ENCODE peak calls at places on chromosomes 16 and 17, in five cellular contexts. F is sigmoid colon, V is heart right ventricle, L is uterus, A is transverse colon. E is an unnamed sample.

GRCh38 chr17:82031303-82031884 is at the start of gene RAC3:
- DNase-seq in V (no peak), F (no peak), A (no peak), L (no peak), E (no peak)

GRCh38 chr16:54446639-54447038 is 160.1 kb upstream of the IRX3 start:
- DNase-seq in A (no peak), V (peak; percentile 69), L (no peak), F (no peak), E (no peak)

GRCh38 chr17:46011711-46012505 is 12.9 kb downstream of the STH start:
- DNase-seq in F (no peak), A (no peak), L (no peak), V (no peak), E (no peak)

GRCh38 chr16:66900721-66901441 is 17.8 kb downstream of the CDH16 start:
- DNase-seq in F (no peak), L (peak; percentile 55), A (peak; percentile 57), V (peak; percentile 33), E (peak; percentile 66)

GRCh38 chr17:76561332-76561731 is 21.5 kb downstream of the PRCD start:
- DNase-seq in V (no peak), F (no peak), L (no peak), A (no peak), E (peak; percentile 30)

GRCh38 chr17:4520881-4521600 is 22.4 kb downstream of the SPNS2 start:
- DNase-seq in V (no peak), F (no peak), L (no peak), A (peak; percentile 36), E (no peak)

GRCh38 chr16:50298075-50298460 is 31.7 kb downstream of the ADCY7 start:
- DNase-seq in F (peak; percentile 42), L (no peak), A (no peak), V (no peak), E (no peak)

GRCh38 chr16:78249832-78250231 is 150.4 kb downstream of the WWOX start:
- DNase-seq in V (no peak), L (no peak), A (no peak), F (no peak), E (no peak)

GRCh38 chr17:17004251-17004996 is 32.5 kb upstream of the TNFRSF13B start:
- DNase-seq in F (no peak), V (no peak), L (peak; percentile 12), A (no peak), E (no peak)

GRCh38 chr17:17570207-17570797 is 21.2 kb downstream of the PEMT start:
- DNase-seq in A (peak; percentile 39), F (no peak), V (peak; percentile 49), L (no peak), E (peak; percentile 53)

GRCh38 chr17:2704031-2704889 is 7.3 kb downstream of the CLUH start:
- DNase-seq in F (peak; percentile 62), L (no peak), V (no peak), A (no peak), E (no peak)

GRCh38 chr17:19010729-19011505 is 6.4 kb upstream of the FAM83G start:
- DNase-seq in V (no peak), L (no peak), F (no peak), A (peak; percentile 81), E (peak; percentile 60)

GRCh38 chr16:4976611-4977145 is 18.5 kb downstream of the SEC14L5 start:
- DNase-seq in V (no peak), L (no peak), F (no peak), A (peak; percentile 46), E (peak; percentile 7)

GRCh38 chr17:29225388-29225787 is 21.3 kb upstream of the CRYBA1 start:
- DNase-seq in A (no peak), F (no peak), L (no peak), V (no peak), E (no peak)

GRCh38 chr17:73388578-73388905 is 76.7 kb upstream of the CDC42EP4 start:
- DNase-seq in L (no peak), V (no peak), F (no peak), A (no peak), E (no peak)

GRCh38 chr16:57500578-57501111 is 14.4 kb upstream of the DOK4 start:
- DNase-seq in V (no peak), L (no peak), A (no peak), F (peak; percentile 50), E (no peak)

GRCh38 chr17:3802461-3803307 is 1.7 kb upstream of the ITGAE start:
- DNase-seq in A (peak; percentile 45), F (peak; percentile 88), L (peak; percentile 82), V (no peak), E (no peak)

GRCh38 chr16:86286991-86287640 is 223.2 kb upstream of the FOXF1 start:
- DNase-seq in F (no peak), L (no peak), V (no peak), A (no peak), E (no peak)
- H3K27me3 ChIP-seq in F (no peaks in the 10 kb centered on the region), L (peaks cover 53% of the 10 kb centered on the region), V (peaks cover 97% of the 10 kb centered on the region), A (peaks cover 54% of the 10 kb centered on the region), E (peaks cover 6% of the 10 kb centered on the region)

GRCh38 chr16:23482778-23483177 is 27.5 kb downstream of the GGA2 start:
- DNase-seq in L (no peak), F (no peak), V (no peak), A (no peak), E (no peak)

GRCh38 chr16:23485841-23486240 is 24.5 kb downstream of the GGA2 start:
- DNase-seq in V (no peak), F (no peak), A (no peak), L (no peak), E (no peak)

GRCh38 chr16:23486480-23486879 is 23.8 kb downstream of the GGA2 start:
- DNase-seq in A (no peak), F (no peak), V (no peak), L (no peak), E (no peak)

GRCh38 chr16:23484501-23485256 is 25.6 kb downstream of the GGA2 start:
- DNase-seq in F (no peak), L (no peak), A (no peak), V (no peak), E (no peak)

GRCh38 chr16:23485257-23485614 is 25.1 kb downstream of the GGA2 start:
- DNase-seq in A (no peak), F (no peak), L (no peak), V (no peak), E (no peak)
- H3K27me3 ChIP-seq in A (no peaks in the 10 kb centered on the region), F (no peaks in the 10 kb centered on the region), L (no peaks in the 10 kb centered on the region), V (no peaks in the 10 kb centered on the region), E (no peaks in the 10 kb centered on the region)

GRCh38 chr17:49002331-49002730 is 5.1 kb downstream of the IGF2BP1 start:
- DNase-seq in F (no peak), A (no peak), L (no peak), V (no peak), E (no peak)
- H3K27me3 ChIP-seq in F (peaks cover 90% of the 10 kb centered on the region), A (peaks cover 100% of the 10 kb centered on the region), L (peaks cover 89% of the 10 kb centered on the region), V (peaks cover 100% of the 10 kb centered on the region), E (peaks cover 49% of the 10 kb centered on the region)

GRCh38 chr17:38574712-38575111 is 31.0 kb downstream of the SRCIN1 start:
- DNase-seq in A (no peak), L (no peak), F (no peak), V (no peak), E (no peak)

GRCh38 chr17:38577645-38578173 is 28.0 kb downstream of the SRCIN1 start:
- DNase-seq in L (no peak), F (no peak), A (no peak), V (no peak), E (no peak)

GRCh38 chr17:38578229-38578628 is 27.5 kb downstream of the SRCIN1 start:
- DNase-seq in L (no peak), V (no peak), F (no peak), A (no peak), E (no peak)

GRCh38 chr17:38577244-38577643 is 28.5 kb downstream of the SRCIN1 start:
- DNase-seq in A (no peak), V (no peak), L (no peak), F (no peak), E (no peak)

DNA sequence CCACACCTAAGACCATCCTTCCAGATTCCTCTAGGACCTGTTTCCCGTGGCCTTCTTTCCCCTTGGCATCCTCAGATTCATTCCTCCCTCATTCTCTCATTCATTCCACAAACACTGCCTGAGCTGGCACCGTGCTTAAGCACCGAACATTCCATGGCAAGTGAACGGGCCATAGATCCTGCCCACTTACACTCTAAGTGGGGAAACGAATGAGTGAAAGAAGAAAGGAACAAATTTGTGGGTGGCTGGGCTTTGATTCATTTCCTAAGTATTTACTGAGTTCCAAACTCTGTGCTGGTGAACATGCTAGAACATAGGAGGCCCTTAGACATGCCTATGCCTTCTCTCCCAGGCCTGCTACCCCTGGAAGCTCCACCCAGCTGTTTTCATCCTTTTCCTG is 30.0 kb downstream of the SRCIN1 start:
- DNase-seq in A (no peak), L (no peak), V (no peak), F (no peak), E (no peak)
- H3K27me3 ChIP-seq in A (peaks cover 100% of the 10 kb centered on the region), L (peaks cover 27% of the 10 kb centered on the region), V (peaks cover 99% of the 10 kb centered on the region), F (peaks cover 66% of the 10 kb centered on the region), E (no peaks in the 10 kb centered on the region)